ENCODE peak calls at places on chromosomes 11 and 22, in seven cellular contexts. L is cerebellum, H is renal cortical epithelial cell, X is heart right ventricle, Z is upper lobe of right lung, A is posterior cingulate gyrus, B is PC-3. C is an unnamed sample.

GRCh38 chr11:83835423-83835822 is 549.3 kb upstream of the CCDC90B start:
- DNase-seq in Z (no peak), B (no peak), A (no peak), H (peak), L (no peak), X (no peak), C (no peak)

GRCh38 chr22:44028091-44028490 is 4.0 kb downstream of the PARVB start:
- DNase-seq in Z (no peak), H (no peak), A (no peak), X (no peak), B (no peak), L (no peak), C (no peak)

GRCh38 chr11:117232022-117232878 is at the start of the genes PCSK7 and RNF214:
- DNase-seq in Z (peak), L (peak), B (peak), X (peak), H (peak), A (peak), C (peak)

GRCh38 chr22:43421914-43422615 is 10.3 kb downstream of the MPPED1 start:
- DNase-seq in A (no peak), B (no peak), H (no peak), Z (no peak), X (no peak), L (no peak), C (no peak)

GRCh38 chr11:1207451-1208360 is 15.2 kb upstream of the MUC5B start:
- DNase-seq in B (no peak), X (peak), Z (peak), A (no peak), L (no peak), H (no peak), C (no peak)

GRCh38 chr11:117201906-117202305 is 2.7 kb downstream of the TAGLN start:
- DNase-seq in X (no peak), L (no peak), Z (no peak), H (no peak), A (no peak), B (no peak), C (no peak)

GRCh38 chr11:74417860-74418508 is 19.8 kb upstream of the PGM2L1 start:
- DNase-seq in H (peak), L (no peak), Z (no peak), X (no peak), A (no peak), B (no peak), C (no peak)

GRCh38 chr11:72239296-72239848 is 4.6 kb downstream of the PHOX2A start:
- DNase-seq in X (peak), B (peak), Z (peak), H (no peak), A (no peak), L (no peak), C (no peak)

GRCh38 chr22:38963872-38964271 is 6.5 kb downstream of the APOBEC3A start:
- DNase-seq in H (no peak), X (no peak), L (no peak), A (no peak), Z (no peak), B (no peak), C (no peak)

GRCh38 chr11:99585606-99586005 is 564.9 kb downstream of the CNTN5 start:
- DNase-seq in B (peak), L (no peak), H (no peak), A (no peak), X (no peak), Z (no peak), C (no peak)

GRCh38 chr11:36312593-36312990 is 16.5 kb downstream of the PRR5L start:
- DNase-seq in L (no peak), X (no peak), B (peak), A (no peak), H (peak), Z (no peak), C (no peak)

GRCh38 chr11:60168306-60168705 is 14.6 kb downstream of the MS4A6A start:
- DNase-seq in H (no peak), Z (no peak), X (no peak), B (peak), A (no peak), L (no peak), C (no peak)

GRCh38 chr22:40417041-40417440 is 46.6 kb downstream of the SGSM3 start:
- DNase-seq in A (no peak), X (no peak), L (no peak), H (no peak), Z (peak), B (no peak), C (no peak)

GRCh38 chr11:18774801-18775200 is 16.8 kb downstream of the PTPN5 start:
- DNase-seq in L (no peak), A (no peak), H (no peak), Z (no peak), B (no peak), X (no peak), C (no peak)

GRCh38 chr11:121889931-121890330 is 226.1 kb downstream of the BLID start:
- DNase-seq in Z (no peak), A (no peak), H (peak), B (peak), L (no peak), X (no peak), C (peak)

GRCh38 chr11:10400856-10401255 is 54.2 kb upstream of the AMPD3 start:
- DNase-seq in B (peak), H (no peak), A (no peak), Z (no peak), L (no peak), X (no peak), C (no peak)

GRCh38 chr11:127002669-127003259 is 2.2 kb upstream of the KIRREL3 start:
- DNase-seq in X (no peak), L (no peak), Z (no peak), B (no peak), H (no peak), A (no peak), C (no peak)

GRCh38 chr11:58811499-58811898 is 33.0 kb downstream of the GLYATL2 start:
- DNase-seq in H (no peak), L (no peak), X (no peak), B (no peak), Z (no peak), A (no peak), C (no peak)

GRCh38 chr11:113884361-113884836 is 9.0 kb upstream of the USP28 start:
- DNase-seq in X (no peak), B (no peak), A (no peak), L (no peak), Z (no peak), H (peak), C (no peak)

GRCh38 chr11:20762112-20762511 is 92.7 kb downstream of the NELL1 start:
- DNase-seq in H (no peak), A (no peak), B (no peak), X (no peak), Z (no peak), L (no peak), C (no peak)

GRCh38 chr22:33524511-33525270 is 395.6 kb downstream of the LARGE1 start:
- DNase-seq in B (no peak), L (no peak), X (no peak), A (no peak), H (peak), Z (no peak), C (peak)

GRCh38 chr11:123742334-123742733 is 874 bp upstream of the ZNF202 start:
- DNase-seq in H (no peak), B (no peak), X (no peak), Z (no peak), A (no peak), L (peak), C (no peak)

GRCh38 chr11:5196067-5196466 is 4.4 kb downstream of the OR51V1 start:
- DNase-seq in A (no peak), Z (no peak), X (no peak), B (no peak), L (peak), H (no peak), C (no peak)

GRCh38 chr11:120023120-120023519 is 114.8 kb downstream of the TRIM29 start:
- DNase-seq in X (no peak), A (no peak), B (no peak), Z (no peak), H (no peak), L (no peak), C (no peak)